ENCODE peak calls at places on chromosomes 5 and 9, in eight cellular contexts. S is left lobe of liver; Y is GM23338; C is HFFc6; D is NCI-H446 treated with DMSO at 0.1 percent for 48 hours; A is NCI-H526 treated with DMSO at 0.1 percent for 48 hours; U is heart right ventricle; E is stimulated activated CD8-positive, alpha-beta memory T cell treated with anti-CD3 and anti-CD28 coated beads, Interleukin-15, amount 100 ng/mL, for 24 hours. L is an unnamed sample.

GRCh38 chr5:145937432-145938250 is 1.3 kb downstream of the SH3RF2 start:
- DNase-seq in S (peak), Y (peak), C (no peak), D (no peak), A (no peak), U (no peak), E (no peak), L (no peak)

GRCh38 chr9:354453-354852 is 139.8 kb downstream of the DOCK8 start:
- DNase-seq in S (no peak), Y (no peak), C (no peak), D (no peak), A (no peak), U (no peak), E (no peak), L (no peak)

GRCh38 chr9:14366071-14366470 is 52.1 kb upstream of the NFIB start:
- DNase-seq in S (no peak), Y (no peak), C (peak), D (peak), A (no peak), U (peak), E (no peak), L (no peak)

GRCh38 chr5:58071566-58071965 is 388.3 kb downstream of the PLK2 start:
- DNase-seq in S (no peak), Y (no peak), C (no peak), D (no peak), A (no peak), U (peak), E (no peak), L (no peak)

GRCh38 chr9:136122425-136123383 is 4.0 kb upstream of the TMEM250 start:
- DNase-seq in S (peak), Y (peak), C (peak), D (no peak), A (no peak), U (peak), E (peak), L (no peak)

GRCh38 chr5:96026334-96027065 is 64.8 kb upstream of the ELL2 start:
- DNase-seq in S (no peak), Y (no peak), C (peak), D (no peak), A (no peak), U (no peak), E (no peak), L (no peak)

GRCh38 chr5:58311526-58311925 is 148.4 kb downstream of the PLK2 start:
- DNase-seq in S (no peak), Y (no peak), C (no peak), D (no peak), A (no peak), U (no peak), E (no peak), L (no peak)

GRCh38 chr9:137458194-137459146 is 664 bp downstream of the NSMF start:
- DNase-seq in S (no peak), Y (peak), C (no peak), D (peak), A (no peak), U (peak), E (no peak), L (no peak)

GRCh38 chr9:112074250-112075008 is 100.7 kb downstream of the SUSD1 start:
- DNase-seq in S (peak), Y (peak), C (peak), D (no peak), A (no peak), U (peak), E (no peak), L (peak)

GRCh38 chr5:1208743-1209551 is 7.6 kb downstream of the SLC6A19 start:
- DNase-seq in S (no peak), Y (no peak), C (no peak), D (no peak), A (peak), U (no peak), E (no peak), L (no peak)

GRCh38 chr5:170232786-170233185 is at the start of gene C5orf58:
- DNase-seq in S (no peak), Y (peak), C (no peak), D (no peak), A (no peak), U (no peak), E (no peak), L (no peak)

GRCh38 chr9:136756836-136757235 is 1.2 kb downstream of the LCN8 start:
- DNase-seq in S (no peak), Y (no peak), C (no peak), D (no peak), A (no peak), U (no peak), E (no peak), L (no peak)

GRCh38 chr5:32842798-32843531 is 131.8 kb downstream of the NPR3 start:
- DNase-seq in S (no peak), Y (no peak), C (no peak), D (no peak), A (no peak), U (no peak), E (no peak), L (no peak)

GRCh38 chr5:175887463-175887862 is 16.1 kb downstream of the CPLX2 start:
- DNase-seq in S (no peak), Y (no peak), C (no peak), D (peak), A (no peak), U (no peak), E (no peak), L (peak)

GRCh38 chr5:103411721-103412120 is 150.9 kb downstream of the NUDT12 start:
- DNase-seq in S (no peak), Y (no peak), C (no peak), D (no peak), A (no peak), U (no peak), E (no peak), L (no peak)

GRCh38 chr5:136174021-136174659 is 18.8 kb downstream of the SMIM32 start:
- DNase-seq in S (no peak), Y (peak), C (peak), D (peak), A (peak), U (no peak), E (no peak), L (no peak)

GRCh38 chr5:55498466-55498865 is 36.3 kb downstream of the PLPP1 start:
- DNase-seq in S (no peak), Y (no peak), C (no peak), D (no peak), A (no peak), U (no peak), E (no peak), L (no peak)

GRCh38 chr9:37729499-37729898 is 24.1 kb upstream of the TRMT10B start:
- DNase-seq in S (no peak), Y (no peak), C (no peak), D (no peak), A (no peak), U (no peak), E (no peak), L (no peak)

GRCh38 chr5:150901446-150901845 is 3.3 kb downstream of the ZNF300 start:
- DNase-seq in S (no peak), Y (no peak), C (no peak), D (no peak), A (no peak), U (no peak), E (no peak), L (no peak)

GRCh38 chr5:58106754-58107410 is 353.0 kb downstream of the PLK2 start:
- DNase-seq in S (no peak), Y (no peak), C (no peak), D (no peak), A (no peak), U (no peak), E (no peak), L (no peak)

GRCh38 chr9:121774715-121775613 is 123.5 kb downstream of the DAB2IP start:
- DNase-seq in S (no peak), Y (no peak), C (no peak), D (no peak), A (no peak), U (peak), E (no peak), L (no peak)